ENCODE peak calls at places on chromosome 15, in five cellular contexts. V is neuronal stem cell, P is H1, W is H9, E is trophoblast cell. J is an unnamed sample.

GRCh38 chr15:45162771-45163507 is 24.8 kb downstream of the SHF start:
- DNase-seq in V (peak), P (peak), W (peak), E (peak), J (peak)

GRCh38 chr15:95664435-95664834 is 666.1 kb upstream of the NR2F2 start:
- DNase-seq in V (no peak), P (no peak), W (no peak), E (no peak), J (no peak)

GRCh38 chr15:98903377-98904018 is 104.1 kb downstream of the PGPEP1L start:
- DNase-seq in V (no peak), P (no peak), W (no peak), E (peak), J (peak)

GRCh38 chr15:89777073-89777820 is 1.1 kb downstream of the MESP2 start:
- DNase-seq in V (no peak), P (no peak), W (no peak), E (no peak), J (no peak)

GRCh38 chr15:92570391-92570790 is 85.2 kb downstream of the FAM174B start:
- DNase-seq in V (no peak), P (peak), W (no peak), E (no peak), J (no peak)

GRCh38 chr15:74252291-74253080 is 16.4 kb downstream of the CCDC33 start:
- DNase-seq in V (no peak), P (no peak), W (no peak), E (no peak), J (no peak)

GRCh38 chr15:86650084-86650483 is 570.4 kb downstream of the AGBL1 start:
- DNase-seq in V (no peak), P (no peak), W (no peak), E (peak), J (no peak)

GRCh38 chr15:28075482-28076029 is 23.6 kb downstream of the OCA2 start:
- DNase-seq in V (no peak), P (no peak), W (no peak), E (no peak), J (no peak)

GRCh38 chr15:71115567-71116351 is 488 bp downstream of the THSD4 start:
- DNase-seq in V (no peak), P (peak), W (peak), E (peak), J (peak)

GRCh38 chr15:51681303-51681963 is at the start of gene SCG3:
- DNase-seq in V (peak), P (peak), W (peak), E (peak), J (peak)

GRCh38 chr15:20351448-20351961 is 190.1 kb downstream of the GOLGA6L6 start:
- DNase-seq in V (no peak), P (no peak), W (peak), E (no peak), J (no peak)

GRCh38 chr15:43915820-43916660 is 89.2 kb downstream of the WDR76 start:
- DNase-seq in V (no peak), P (no peak), W (no peak), E (peak), J (no peak)

GRCh38 chr15:70382762-70383458 is 285.2 kb upstream of the TLE3 start:
- DNase-seq in V (no peak), P (no peak), W (no peak), E (no peak), J (no peak)

GRCh38 chr15:82807920-82808633 is 1.4 kb upstream of the WHAMM start:
- DNase-seq in V (no peak), P (no peak), W (no peak), E (no peak), J (no peak)

DNA sequence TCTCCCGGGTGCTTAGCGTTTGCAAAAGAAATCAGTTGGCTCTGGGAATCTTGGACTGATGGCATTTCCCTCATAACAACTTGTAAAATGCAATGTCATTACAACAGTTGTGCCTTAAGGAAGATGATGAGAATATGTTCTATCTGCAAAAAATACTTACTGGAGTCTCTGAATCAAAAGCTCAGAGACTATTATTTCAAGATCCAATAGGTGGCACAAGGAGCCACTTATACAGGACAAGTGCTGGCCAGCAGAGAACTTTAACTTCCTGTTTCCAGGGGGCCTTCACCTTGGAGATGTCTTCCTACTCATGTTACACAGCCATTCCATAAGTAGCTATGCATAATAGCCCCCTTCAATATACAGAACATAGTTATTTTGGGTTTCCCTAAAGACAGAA is 8.9 kb upstream of the RPS27L start:
- DNase-seq in V (no peak), P (peak), W (no peak), E (peak), J (no peak)
- H3K4ac ChIP-seq in V (no peak), P (no peak), W (no peak), E (no peak), J (no peak)

GRCh38 chr15:40759961-40760360 is 3.9 kb upstream of the GCHFR start:
- DNase-seq in V (no peak), P (no peak), W (no peak), E (no peak), J (no peak)
- H2BK12ac ChIP-seq in V (no peak), P (no peak), W (no peak), E (no peak), J (no peak)

GRCh38 chr15:90994417-90995311 is at the start of gene PRC1:
- DNase-seq in V (peak), P (peak), W (peak), E (peak), J (peak)
- H3K4ac ChIP-seq in V (peak), P (peak), W (no peak), E (peak), J (peak)

DNA sequence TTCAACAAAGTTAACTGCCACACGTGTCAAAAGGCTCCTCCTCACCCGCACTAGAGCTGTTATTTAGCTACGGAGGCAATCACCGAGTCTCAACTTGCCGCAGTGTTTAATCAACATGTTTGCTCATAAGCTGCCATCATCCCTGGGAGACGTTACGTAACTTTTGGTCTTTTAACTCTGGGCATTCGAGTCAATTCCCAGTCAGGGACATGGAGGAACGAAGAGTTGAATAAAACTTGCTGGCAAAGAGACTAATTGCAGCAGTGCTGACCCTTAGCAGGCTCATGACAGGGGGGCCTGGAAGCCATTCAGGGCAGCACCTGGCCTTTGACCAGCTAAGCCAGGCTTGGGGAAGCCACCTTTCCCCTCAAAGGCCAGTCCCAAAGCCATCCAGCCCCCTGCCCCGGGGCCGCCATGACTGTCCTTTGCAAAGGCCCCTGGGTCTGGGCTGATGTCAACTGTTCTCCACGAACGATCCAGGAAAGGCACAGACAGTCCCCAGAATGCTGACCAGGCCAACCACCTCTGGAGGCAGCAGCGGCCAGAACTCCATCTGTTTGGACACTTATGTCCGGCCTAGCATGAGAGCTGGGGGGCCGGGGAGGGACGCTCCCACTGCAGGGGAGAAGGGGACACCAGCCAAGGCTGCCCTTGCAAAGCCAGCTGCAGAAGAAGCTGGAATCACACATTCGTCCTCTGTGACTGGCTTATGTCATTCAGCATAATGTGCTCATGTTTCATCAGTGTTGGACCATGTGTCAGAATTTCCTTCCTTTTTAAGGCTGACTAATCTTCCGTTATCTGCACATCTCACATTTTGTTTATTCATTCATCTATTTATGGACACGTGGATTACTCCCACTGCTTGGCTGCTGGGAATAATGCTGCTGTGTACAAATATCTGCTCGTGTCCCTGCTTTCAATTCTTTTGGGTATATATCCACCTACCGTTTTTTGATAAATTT is 43.7 kb downstream of the PCSK6 start:
- DNase-seq in V (no peak), P (no peak), W (no peak), E (peak), J (peak)
- H2BK12ac ChIP-seq in V (no peak), P (no peak), W (no peak), E (no peak), J (peak)

DNA sequence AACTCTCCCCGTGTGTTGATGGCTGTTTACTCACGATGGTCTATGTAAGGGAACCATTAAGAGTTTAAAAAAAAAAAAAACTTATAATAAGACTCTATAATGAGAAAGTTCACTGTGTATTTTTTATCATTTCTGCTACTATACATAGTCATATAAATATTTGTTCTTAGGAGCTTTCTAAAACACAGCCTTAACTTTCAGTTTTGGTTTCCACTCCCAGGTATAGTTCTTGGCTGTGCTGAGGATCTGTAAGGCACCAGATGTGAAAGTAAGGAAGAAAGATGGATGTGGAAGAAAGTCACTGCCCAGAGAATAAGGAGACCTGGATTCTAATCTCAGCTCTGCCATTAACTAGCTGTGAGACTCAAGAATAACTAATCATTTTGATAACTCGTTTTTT is 101.9 kb upstream of the THBS1 start:
- DNase-seq in V (no peak), P (no peak), W (no peak), E (no peak), J (peak)
- H3K4ac ChIP-seq in V (no peak), P (no peak), W (no peak), E (no peak), J (no peak)

GRCh38 chr15:90987561-90988141 is 6.7 kb downstream of the PRC1 start:
- DNase-seq in V (no peak), P (no peak), W (no peak), E (no peak), J (no peak)

GRCh38 chr15:90990446-90990845 is 3.9 kb downstream of the PRC1 start:
- DNase-seq in V (no peak), P (no peak), W (no peak), E (no peak), J (no peak)

GRCh38 chr15:90988249-90988648 is 6.1 kb downstream of the PRC1 start:
- DNase-seq in V (no peak), P (no peak), W (no peak), E (no peak), J (peak)

GRCh38 chr15:90989040-90989768 is 5.1 kb downstream of the PRC1 start:
- DNase-seq in V (no peak), P (no peak), W (no peak), E (no peak), J (no peak)

DNA sequence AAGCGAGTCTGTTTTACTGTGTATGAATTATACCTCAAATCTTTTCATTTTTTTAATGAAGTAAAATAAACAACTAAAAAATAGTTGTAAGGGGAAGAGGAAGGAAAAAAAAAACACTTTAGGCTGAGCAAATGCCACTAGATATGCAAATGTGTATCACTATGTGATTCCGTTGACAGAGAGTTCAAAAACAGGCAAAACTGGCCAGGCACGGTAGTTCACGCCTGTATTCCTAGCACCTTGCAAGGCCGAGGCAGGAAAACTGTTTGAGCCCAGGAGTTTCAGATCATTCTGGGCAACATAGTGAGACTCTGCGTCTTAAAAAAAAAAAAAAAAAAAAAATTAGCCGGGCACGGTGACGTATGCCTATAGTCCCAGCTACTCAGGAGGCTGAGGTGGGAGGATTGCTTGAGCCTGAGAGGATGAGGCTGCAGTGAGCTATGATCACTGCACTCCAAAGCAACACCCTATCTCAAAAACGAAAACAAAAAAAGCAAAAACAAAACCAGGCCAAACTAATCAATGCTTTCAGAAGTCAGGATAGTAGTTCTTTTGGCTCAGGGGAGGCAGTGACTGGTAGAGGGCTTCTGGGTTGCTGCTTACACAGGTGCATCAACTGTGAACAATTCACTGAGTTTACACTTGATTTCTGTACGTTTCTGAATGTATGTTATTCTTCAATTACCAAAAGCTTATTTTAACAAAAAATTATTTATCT is 7.4 kb downstream of the PRC1 start:
- DNase-seq in V (no peak), P (no peak), W (no peak), E (no peak), J (no peak)
- H2BK12ac ChIP-seq in V (no peak), P (no peak), W (no peak), E (no peak), J (no peak)

DNA sequence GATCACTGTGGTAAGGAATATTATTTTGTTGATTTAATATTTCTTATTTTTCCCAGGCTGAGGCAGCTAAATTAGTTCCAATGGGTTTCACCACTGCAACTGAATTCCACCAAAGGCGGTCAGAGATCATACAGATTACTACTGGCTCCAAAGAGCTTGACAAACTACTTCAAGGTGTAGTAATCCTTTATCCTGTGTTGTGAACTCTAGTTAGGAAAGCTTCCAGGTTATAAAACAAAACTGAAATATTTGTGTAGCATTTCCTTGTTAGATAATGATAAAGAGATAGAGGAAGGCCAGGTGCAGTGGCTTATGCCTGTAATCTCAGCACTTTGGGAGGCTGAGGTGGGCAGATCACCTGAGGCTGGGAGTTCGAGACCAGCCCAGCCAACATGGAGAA is 11.1 kb downstream of the RAD51 start:
- DNase-seq in V (no peak), P (no peak), W (no peak), E (peak), J (no peak)
- H3K4ac ChIP-seq in V (no peak), P (no peak), W (no peak), E (no peak), J (no peak)

DNA sequence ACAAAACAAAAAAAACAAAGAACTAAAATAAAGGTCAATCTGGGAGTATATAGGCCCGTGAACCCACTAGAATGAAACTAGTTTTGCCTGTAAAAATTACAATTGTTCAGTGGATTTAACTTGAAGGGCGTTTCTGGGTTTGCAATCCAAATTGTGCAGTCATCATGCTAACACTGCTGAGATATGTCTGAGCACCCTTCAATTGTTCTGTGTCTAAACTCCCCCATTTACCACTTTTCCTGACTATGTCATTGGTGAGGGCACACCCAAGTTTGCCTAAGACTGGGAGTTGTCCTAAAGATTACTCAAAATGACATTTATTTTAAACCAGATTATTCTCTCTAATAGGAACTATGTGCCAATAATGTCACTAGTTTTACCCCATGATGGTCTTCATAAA is 54.5 kb downstream of the EMC4 start:
- DNase-seq in V (no peak), P (no peak), W (no peak), E (no peak), J (no peak)
- H2BK12ac ChIP-seq in V (no peak), P (no peak), W (no peak), E (no peak), J (no peak)

GRCh38 chr15:76904461-76905012 is 603 bp downstream of the SCAPER start:
- DNase-seq in V (peak), P (no peak), W (peak), E (peak), J (peak)

GRCh38 chr15:76903251-76903681 is 1.9 kb downstream of the SCAPER start:
- DNase-seq in V (no peak), P (no peak), W (no peak), E (peak), J (peak)

GRCh38 chr15:76905855-76906254 is 715 bp upstream of the SCAPER start:
- DNase-seq in V (no peak), P (no peak), W (no peak), E (no peak), J (no peak)

GRCh38 chr15:76901965-76902364 is 3.2 kb downstream of the SCAPER start:
- DNase-seq in V (no peak), P (no peak), W (no peak), E (no peak), J (no peak)

DNA sequence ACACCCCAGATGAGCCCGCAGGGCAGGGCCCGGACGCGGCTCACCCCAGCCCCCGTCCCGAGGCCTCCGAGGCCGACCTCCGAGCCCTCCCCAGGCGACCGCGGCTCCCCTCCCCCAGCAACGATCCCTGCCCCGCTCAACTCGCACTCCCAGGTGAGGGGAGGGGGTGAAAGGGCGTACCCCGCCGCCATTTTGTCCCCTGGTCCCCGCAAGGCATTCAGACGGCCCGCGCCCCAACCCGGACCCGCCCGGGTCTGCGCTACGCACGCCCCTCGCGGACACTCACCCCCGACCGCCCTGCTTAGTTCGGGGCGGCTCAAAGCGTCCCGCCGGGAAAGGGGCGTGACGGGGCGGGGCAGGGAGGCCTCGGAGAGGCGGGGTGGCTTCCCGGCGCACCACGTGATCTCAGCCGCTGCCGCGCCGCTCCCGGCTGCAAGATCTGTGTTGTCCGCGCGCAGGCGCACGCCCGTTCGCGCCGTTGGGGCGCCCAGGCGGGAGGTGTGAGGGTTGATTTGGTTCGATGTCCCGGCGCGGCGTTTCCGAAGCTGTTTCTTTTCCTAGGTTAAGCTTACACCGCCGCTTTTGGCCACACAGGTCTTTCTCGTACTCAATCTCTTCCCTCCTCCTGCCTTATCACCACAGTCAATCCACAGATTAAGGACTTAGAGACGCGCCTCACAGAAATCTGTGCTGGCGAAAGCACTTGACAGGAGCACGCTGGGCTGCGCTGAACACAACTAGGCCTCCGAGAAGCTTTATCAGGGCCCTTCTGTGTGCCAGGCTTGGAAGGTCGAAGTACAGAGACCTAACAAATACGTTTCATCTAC is at the start of gene SCAPER:
- DNase-seq in V (peak), P (peak), W (peak), E (peak), J (peak)
- H3K4ac ChIP-seq in V (peak), P (peak), W (no peak), E (peak), J (peak)

GRCh38 chr15:91117375-91117774 is 17.3 kb downstream of the SV2B start:
- DNase-seq in V (no peak), P (no peak), W (no peak), E (no peak), J (no peak)
- H2BK12ac ChIP-seq in V (no peak), P (no peak), W (no peak), E (no peak), J (no peak)

J was measured in mesenchymal stem cell.